ENCODE peak calls at places on chromosomes 6 and 20, in six cellular contexts. Z is endothelial cell of umbilical vein; T is MM.1S; U is CD4-positive, alpha-beta T cell; A is Panc1; S is transverse colon. E is an unnamed sample.

GRCh38 chr6:119273287-119273686 is 76.3 kb downstream of the MAN1A1 start:
- DNase-seq in U (no peak), S (no peak), T (no peak), Z (no peak), A (no peak), E (no peak)

GRCh38 chr6:72955666-72956065 is 269.6 kb downstream of the KHDC1L start:
- DNase-seq in A (no peak), S (no peak), U (no peak), Z (peak), T (no peak), E (no peak)

GRCh38 chr6:195861-196360 is 96.4 kb upstream of the DUSP22 start:
- DNase-seq in U (peak), T (peak), Z (no peak), S (no peak), A (no peak), E (no peak)

GRCh38 chr20:44494266-44494665 is 18.6 kb downstream of the TTPAL start:
- DNase-seq in A (no peak), Z (no peak), U (no peak), S (no peak), T (no peak), E (no peak)

GRCh38 chr20:40807771-40808170 is 118.7 kb upstream of the MAFB start:
- DNase-seq in A (no peak), Z (no peak), S (no peak), T (no peak), U (no peak), E (no peak)

GRCh38 chr20:17485017-17485416 is 46.2 kb downstream of the BFSP1 start:
- DNase-seq in Z (no peak), U (no peak), T (no peak), A (no peak), S (no peak), E (no peak)

GRCh38 chr6:101761124-101761601 is 367.7 kb downstream of the GRIK2 start:
- DNase-seq in Z (no peak), T (no peak), A (no peak), S (no peak), U (no peak), E (no peak)

GRCh38 chr20:1871807-1872455 is 23.3 kb upstream of the SIRPA start:
- DNase-seq in S (no peak), A (no peak), Z (no peak), T (no peak), U (no peak), E (no peak)

DNA sequence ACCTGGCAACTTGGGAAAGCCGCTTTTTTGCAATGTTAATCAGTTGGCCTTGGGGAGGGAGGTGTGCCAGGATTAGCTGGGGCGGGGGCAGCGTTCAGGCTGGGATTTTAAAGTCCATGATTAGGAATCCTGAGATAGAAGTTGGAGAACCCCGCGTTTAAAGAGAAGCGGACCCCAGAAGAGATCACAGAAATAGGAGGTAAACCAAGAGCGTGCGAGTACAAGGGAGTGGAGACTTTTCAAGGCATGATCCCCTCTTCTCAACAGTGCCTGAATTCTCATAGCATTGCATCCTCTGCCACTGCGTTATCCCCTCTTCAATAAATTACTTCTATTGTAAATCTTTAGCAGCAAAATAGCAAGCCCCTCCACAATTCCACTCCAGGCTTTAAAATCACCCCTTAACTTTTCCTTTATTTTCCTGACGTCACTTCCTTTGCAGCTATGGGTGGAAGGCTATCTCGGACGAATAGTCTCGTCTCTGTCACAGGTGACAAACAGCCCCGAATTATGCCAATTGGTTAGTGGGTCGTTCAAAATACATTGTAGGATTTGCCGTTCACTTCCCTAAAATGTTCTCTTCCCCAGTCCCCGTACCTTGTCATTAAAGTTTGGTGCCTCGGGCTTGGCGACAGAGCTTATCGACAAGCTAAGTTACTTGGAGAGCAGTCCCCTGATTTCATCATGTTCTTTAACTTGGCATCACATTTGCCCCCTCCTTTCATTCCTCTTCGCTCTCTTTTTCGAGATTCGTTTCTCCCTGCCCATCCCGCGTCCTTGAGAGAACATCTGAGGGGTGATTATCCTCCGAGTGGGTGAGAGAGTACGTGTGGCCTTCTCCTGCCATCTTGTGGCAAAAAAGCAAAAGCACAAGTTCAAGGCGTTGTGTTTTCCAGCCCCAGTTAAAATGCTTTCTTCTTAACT is 17.1 kb downstream of the OR2B2 start:
- DNase-seq in A (peak), T (peak), S (peak), U (peak), Z (peak), E (peak)
- TF ChIP-seq CTCF in A (peak), T (peak), S (peak), U (peak), Z (peak), E (peak)

GRCh38 chr20:53984781-53985518 is 85.4 kb downstream of the BCAS1 start:
- DNase-seq in T (no peak), U (no peak), A (no peak), S (no peak), Z (no peak), E (no peak)
- TF ChIP-seq CTCF in T (no peak), U (no peak), A (no peak), S (no peak), Z (no peak), E (no peak)

GRCh38 chr20:64056639-64056888 is 6.4 kb upstream of the TCEA2 start:
- DNase-seq in S (no peak), Z (peak), U (no peak), T (no peak), A (no peak), E (no peak)
- TF ChIP-seq CTCF in S (no peak), Z (no peak), U (no peak), T (no peak), A (no peak), E (no peak)

GRCh38 chr6:3162565-3163247 is 5.4 kb upstream of the TUBB2A start:
- DNase-seq in S (peak), Z (peak), T (peak), U (peak), A (no peak), E (peak)
- TF ChIP-seq CTCF in S (peak), Z (no peak), T (no peak), U (no peak), A (no peak), E (no peak)

DNA sequence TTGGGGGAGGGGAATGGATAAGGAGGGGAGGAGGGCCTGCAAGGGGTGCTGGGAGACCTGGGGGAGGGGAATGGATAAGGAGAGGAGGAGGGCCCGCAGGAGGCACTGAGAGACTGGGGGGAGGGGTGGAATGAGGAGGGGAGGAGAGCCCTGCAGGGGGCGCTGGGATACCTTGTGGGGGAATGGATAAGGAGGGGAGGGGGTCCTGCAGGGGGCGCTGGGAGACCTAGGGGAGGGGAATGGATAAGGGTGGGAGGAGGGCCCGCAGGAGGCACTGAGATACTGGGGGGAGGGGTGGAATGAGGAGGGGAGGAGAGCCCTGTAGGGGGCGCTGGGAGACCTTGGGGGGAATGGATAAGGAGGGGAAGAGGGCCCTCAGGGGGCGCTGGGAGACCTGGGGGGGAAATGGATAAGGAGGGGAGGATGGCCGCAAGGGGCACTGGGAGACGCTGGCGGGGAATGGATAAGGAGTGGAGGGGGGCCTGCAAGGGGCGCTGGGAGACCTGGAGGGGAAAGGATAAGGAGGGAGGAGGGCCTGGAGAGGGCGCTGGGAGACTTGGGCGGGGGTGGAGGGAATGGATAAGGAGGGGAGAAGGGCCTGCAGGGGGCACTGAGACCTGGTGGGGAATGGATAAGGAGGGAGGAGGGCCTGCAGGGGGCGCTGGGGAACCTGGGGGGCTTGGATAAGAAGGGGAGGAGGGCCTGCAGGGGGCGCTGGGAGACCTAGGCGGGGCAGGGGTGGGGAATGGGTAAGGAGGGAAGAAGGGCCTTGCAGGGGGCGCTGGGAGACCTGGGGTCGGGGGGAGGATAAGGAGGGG is 1.3 kb upstream of the CTCFL start:
- DNase-seq in S (peak), Z (no peak), U (no peak), T (no peak), A (no peak), E (peak)
- TF ChIP-seq CTCF in S (no peak), Z (no peak), U (no peak), T (no peak), A (peak), E (no peak)

GRCh38 chr6:81241717-81242116 is 510.8 kb downstream of the TENT5A start:
- DNase-seq in T (peak), Z (peak), A (no peak), U (no peak), S (no peak), E (no peak)

GRCh38 chr6:81241126-81241525 is 511.4 kb downstream of the TENT5A start:
- DNase-seq in A (no peak), Z (no peak), U (no peak), S (no peak), T (no peak), E (no peak)

GRCh38 chr6:81242634-81243033 is 509.8 kb downstream of the TENT5A start:
- DNase-seq in S (no peak), Z (no peak), U (no peak), A (no peak), T (no peak), E (no peak)

DNA sequence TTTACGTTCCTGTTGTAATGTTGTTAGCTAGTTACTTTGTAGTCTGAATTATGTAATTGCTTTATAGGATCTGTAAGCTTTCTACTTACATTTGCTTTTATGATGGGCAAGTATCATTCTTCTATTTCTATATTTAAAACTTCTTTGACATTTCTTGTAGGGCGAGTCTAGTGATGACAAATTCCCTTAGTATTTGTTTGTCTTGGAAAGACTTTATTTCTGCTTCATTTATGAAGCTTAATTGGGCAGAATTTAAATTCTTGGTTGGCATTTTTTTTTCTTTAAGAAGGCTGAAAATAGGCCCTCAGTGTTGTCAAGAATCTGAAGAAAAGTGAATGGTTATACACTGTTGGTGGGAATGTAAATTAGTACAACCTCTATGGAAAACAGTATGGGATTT is 506.3 kb downstream of the TENT5A start:
- DNase-seq in Z (no peak), A (no peak), T (no peak), S (no peak), U (no peak), E (no peak)
- TF ChIP-seq CTCF in Z (no peak), A (no peak), T (no peak), S (no peak), U (no peak), E (no peak)

GRCh38 chr20:24102290-24102689 is 113.7 kb upstream of the GGTLC1 start:
- DNase-seq in T (peak), U (no peak), Z (no peak), A (no peak), S (no peak), E (no peak)
- TF ChIP-seq CTCF in T (peak), U (no peak), Z (peak), A (peak), S (no peak), E (peak)

GRCh38 chr6:149545258-149545753 is 537 bp downstream of the PPIL4 start:
- DNase-seq in U (peak), A (no peak), T (peak), S (peak), Z (peak), E (no peak)

GRCh38 chr6:149544646-149545257 is 1.1 kb downstream of the PPIL4 start:
- DNase-seq in A (no peak), S (no peak), U (no peak), Z (no peak), T (no peak), E (no peak)

GRCh38 chr6:149545754-149546471 is at the start of gene PPIL4:
- DNase-seq in Z (peak), T (peak), S (peak), A (peak), U (peak), E (peak)

GRCh38 chr6:149541139-149541538 is 4.7 kb downstream of the PPIL4 start:
- DNase-seq in A (no peak), T (no peak), Z (no peak), U (no peak), S (no peak), E (no peak)
- TF ChIP-seq CTCF in A (no peak), T (no peak), Z (no peak), U (no peak), S (no peak), E (no peak)

GRCh38 chr6:83518946-83519489 is 6.7 kb downstream of the PRSS35 start:
- DNase-seq in Z (peak), T (no peak), A (no peak), U (no peak), S (no peak), E (no peak)
- TF ChIP-seq CTCF in Z (no peak), T (peak), A (peak), U (no peak), S (no peak), E (no peak)

E was measured in glutamatergic neuron.